ENCODE peak calls at places on chromosomes 11 and 22, in nine cellular contexts. W is IMR-90, Z is HCT116, A is Peyer's patch, B is uterus, O is body of pancreas, R is A549, N is heart left ventricle, G is breast epithelium. E is an unnamed sample.

GRCh38 chr11:68321293-68322030 is 9.1 kb downstream of the LRP5 start:
- DNase-seq in B (no peak), N (no peak), W (no peak), O (peak; percentile 30), G (no peak), A (peak; percentile 54), Z (no peak), R (no peak), E (peak; percentile 69)

GRCh38 chr11:16252373-16252772 is 104.0 kb downstream of the SOX6 start:
- DNase-seq in W (peak; percentile 23), R (peak; percentile 3), Z (no peak), N (no peak), B (no peak), A (no peak), O (no peak), G (no peak), E (no peak)

GRCh38 chr22:34841321-34841901 is 224.5 kb upstream of the ISX start:
- DNase-seq in B (no peak), G (no peak), O (no peak), R (no peak), Z (no peak), A (no peak), N (no peak), W (no peak), E (no peak)

GRCh38 chr11:62431171-62431895 is 12.5 kb downstream of the SCGB1A1 start:
- DNase-seq in W (peak; percentile 92), O (no peak), Z (no peak), A (no peak), R (no peak), G (no peak), B (no peak), N (no peak), E (no peak)

GRCh38 chr11:111303476-111303875 is 5.1 kb downstream of the POU2AF3 start:
- DNase-seq in N (no peak), R (peak; percentile 11), O (peak; percentile 77), Z (no peak), W (no peak), G (no peak), A (no peak), B (no peak), E (no peak)

GRCh38 chr11:76626921-76627391 is 43.6 kb downstream of the LRRC32 start:
- DNase-seq in O (no peak), Z (no peak), G (no peak), B (no peak), W (peak; percentile 29), R (no peak), N (no peak), A (peak; percentile 30), E (no peak)

GRCh38 chr11:61126266-61126665 is 24.0 kb downstream of the CD5 start:
- DNase-seq in A (no peak), W (no peak), R (no peak), B (peak; percentile 47), N (no peak), O (no peak), G (no peak), Z (no peak), E (no peak)

GRCh38 chr22:28462041-28462440 is 217.6 kb downstream of the TTC28 start:
- DNase-seq in O (no peak), Z (no peak), W (no peak), B (no peak), R (no peak), N (no peak), A (no peak), G (no peak), E (no peak)

GRCh38 chr22:40436460-40437431 is 66.4 kb downstream of the SGSM3 start:
- DNase-seq in O (peak; percentile 36), R (peak; percentile 29), W (peak; percentile 74), Z (peak; percentile 53), N (no peak), B (peak; percentile 46), G (no peak), A (no peak), E (peak; percentile 60)

GRCh38 chr11:18310800-18311340 is 11.1 kb downstream of the HPS5 start:
- DNase-seq in G (no peak), W (no peak), B (no peak), N (no peak), A (no peak), Z (no peak), R (no peak), O (peak; percentile 34), E (peak; percentile 54)

GRCh38 chr22:17891427-17892167 is 117.3 kb upstream of the BID start:
- DNase-seq in G (no peak), A (peak; percentile 88), Z (no peak), B (no peak), N (no peak), O (peak; percentile 39), W (no peak), R (peak; percentile 7), E (no peak)

GRCh38 chr11:17544181-17544622 is at the start of gene USH1C:
- DNase-seq in R (peak; percentile 61), A (peak; percentile 92), N (no peak), G (no peak), O (peak; percentile 43), Z (peak; percentile 29), B (no peak), W (no peak), E (no peak)

GRCh38 chr11:33735426-33736147 is 636 bp downstream of the CD59 start:
- DNase-seq in O (peak; percentile 37), A (peak; percentile 56), R (no peak), Z (no peak), B (no peak), N (peak; percentile 72), W (no peak), G (peak; percentile 25), E (peak; percentile 42)

GRCh38 chr11:65434667-65435179 is 12.1 kb downstream of the NEAT1 start:
- DNase-seq in R (no peak), W (peak; percentile 38), A (no peak), G (peak; percentile 19), B (no peak), Z (no peak), N (no peak), O (no peak), E (peak; percentile 42)
- TF ChIP-seq POLR2A in R (no peak), W (no peak), A (no peak), G (no peak), B (no peak), Z (no peak), N (no peak), O (no peak), E (no peak)

DNA sequence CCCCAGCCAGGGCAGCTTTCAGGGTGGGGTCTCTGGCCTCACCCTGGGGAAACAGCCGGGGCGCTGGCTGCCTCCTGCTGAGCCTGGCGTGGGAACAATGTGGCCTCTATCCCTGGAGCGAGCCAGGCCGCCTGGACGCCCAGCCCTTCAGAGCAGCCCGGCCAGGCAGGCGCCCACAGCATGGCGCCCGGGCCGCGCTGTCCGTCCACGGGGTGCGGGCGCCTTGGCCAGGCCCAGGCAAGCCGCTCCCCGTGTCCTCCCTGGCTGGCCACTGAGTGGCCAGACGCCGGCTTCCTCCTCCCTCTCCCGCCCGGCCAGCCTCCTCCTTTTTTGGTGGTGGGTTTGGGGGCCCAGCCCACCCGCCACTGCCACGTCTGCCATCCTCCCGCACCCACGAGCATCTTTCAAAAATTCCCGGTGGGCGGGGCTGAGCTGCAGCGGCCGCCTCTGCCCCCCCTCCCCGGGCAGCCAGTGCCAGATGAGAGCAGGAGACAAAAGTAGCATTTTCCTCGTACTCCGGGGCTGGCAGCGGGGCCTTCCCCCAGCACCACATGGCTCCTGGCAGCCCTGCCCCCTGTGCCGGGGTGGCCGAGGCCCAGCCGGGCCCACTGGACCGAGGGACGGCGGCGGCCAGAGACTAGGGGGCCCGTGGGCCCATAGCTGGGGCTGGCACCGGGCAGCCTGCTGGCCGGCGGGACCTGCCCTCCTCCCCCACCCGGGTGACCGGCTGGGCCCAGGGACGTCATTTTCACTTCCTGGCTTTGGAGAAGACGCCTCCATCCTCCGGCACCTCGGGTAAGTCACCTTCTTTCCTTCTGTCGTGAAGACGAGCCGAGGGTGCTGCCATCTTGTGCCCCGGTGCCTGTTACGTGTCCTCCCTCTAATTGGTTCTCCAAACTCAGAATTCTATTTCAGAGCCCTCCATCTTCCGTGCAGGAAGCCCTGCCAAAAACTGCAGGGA is 70.2 kb upstream of the PPARA start:
- DNase-seq in A (peak; percentile 59), W (no peak), R (no peak), N (peak; percentile 81), O (peak; percentile 79), G (peak; percentile 89), Z (no peak), B (peak; percentile 89), E (peak; percentile 82)
- H3K4me1 ChIP-seq in A (peaks cover 17% of the 10 kb centered on the region), W (peaks cover 49% of the 10 kb centered on the region), R (peaks cover 54% of the 10 kb centered on the region), N (peaks cover 79% of the 10 kb centered on the region), O (peaks cover 97% of the 10 kb centered on the region), G (no peaks in the 10 kb centered on the region), Z (peaks cover 67% of the 10 kb centered on the region), B (no peaks in the 10 kb centered on the region), E (peaks cover 96% of the 10 kb centered on the region)

GRCh38 chr22:22935546-22936157 is 48.0 kb downstream of the IGLL5 start:
- DNase-seq in Z (no peak), B (no peak), G (no peak), A (no peak), R (no peak), N (peak; percentile 42), O (no peak), W (no peak), E (no peak)
- TF ChIP-seq POLR2A in Z (no peak), B (no peak), G (no peak), A (no peak), R (no peak), N (no peak), O (no peak), W (no peak), E (no peak)

GRCh38 chr11:131824766-131825165 is 454.4 kb downstream of the NTM start:
- DNase-seq in W (peak; percentile 2), G (no peak), R (no peak), O (peak; percentile 44), B (no peak), A (no peak), N (no peak), Z (no peak), E (no peak)
- H3K4me1 ChIP-seq in W (no peaks in the 10 kb centered on the region), G (no peaks in the 10 kb centered on the region), R (no peaks in the 10 kb centered on the region), O (no peaks in the 10 kb centered on the region), B (no peaks in the 10 kb centered on the region), A (no peaks in the 10 kb centered on the region), N (no peaks in the 10 kb centered on the region), Z (no peaks in the 10 kb centered on the region), E (no peaks in the 10 kb centered on the region)

DNA sequence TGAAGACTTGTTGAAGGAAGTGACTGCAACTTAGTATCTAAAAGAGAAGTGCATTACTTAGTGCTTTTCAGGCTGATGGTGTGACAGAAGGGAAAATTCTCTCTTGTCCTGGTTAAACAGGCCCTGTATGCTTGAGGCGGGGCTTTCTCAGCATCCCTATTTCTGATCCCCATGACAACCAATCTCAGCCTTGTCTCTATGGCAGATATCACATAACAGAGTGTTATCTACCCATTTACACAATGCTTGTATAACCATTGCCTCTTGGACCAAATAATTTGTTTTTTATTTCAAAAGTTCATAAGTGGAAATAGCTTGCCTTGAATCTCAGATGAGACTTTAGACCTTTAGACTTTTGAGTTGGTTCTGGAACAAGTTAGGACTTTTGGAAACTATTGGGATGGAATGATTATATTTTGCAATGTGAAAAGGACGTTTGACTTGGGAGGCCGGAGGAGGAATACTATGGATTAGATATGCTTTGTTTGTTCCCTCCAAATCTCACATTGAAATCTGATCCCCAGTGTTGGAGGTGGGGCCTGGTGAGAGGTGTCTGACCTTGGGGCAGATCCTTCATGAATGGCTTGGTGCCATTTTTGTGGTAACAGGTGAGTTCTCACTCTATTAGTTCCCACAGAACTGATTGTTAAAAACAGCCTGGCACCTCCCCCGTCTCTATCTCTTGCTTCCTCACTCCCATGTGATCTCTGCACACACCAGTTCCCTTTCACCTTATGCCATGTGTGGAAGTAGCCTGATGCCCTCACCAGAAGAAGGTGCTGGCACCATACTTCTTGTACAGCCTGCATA is 3.1 kb upstream of the GLYAT start:
- DNase-seq in A (no peak), Z (no peak), W (no peak), N (no peak), B (no peak), G (no peak), O (peak; percentile 83), R (no peak), E (no peak)
- TF ChIP-seq POLR2A in A (no peak), Z (no peak), W (no peak), N (no peak), B (no peak), G (no peak), O (no peak), R (no peak), E (no peak)

GRCh38 chr22:44311855-44312170 is 938 bp downstream of the SHISAL1 start:
- DNase-seq in W (peak; percentile 73), A (no peak), G (no peak), B (peak; percentile 67), R (no peak), N (no peak), Z (no peak), O (no peak), E (no peak)
- H3K4me1 ChIP-seq in W (peaks cover 18% of the 10 kb centered on the region), A (no peaks in the 10 kb centered on the region), G (no peaks in the 10 kb centered on the region), B (peaks cover 20% of the 10 kb centered on the region), R (peaks cover 25% of the 10 kb centered on the region), N (peaks cover 6% of the 10 kb centered on the region), Z (no peaks in the 10 kb centered on the region), O (no peaks in the 10 kb centered on the region), E (no peaks in the 10 kb centered on the region)

E was measured in adrenal gland.